ENCODE peak calls at places on chromosome 3, in ten cellular contexts. X is mammary epithelial cell; V is CD4-positive, alpha-beta memory T cell; T is caudate nucleus; P is ovary; Y is SJSA1; N is HCT116; I is psoas muscle; Q is CD8-positive, alpha-beta T cell; L is RWPE2. D is an unnamed sample.

GRCh38 chr3:122025296-122025695 is 3.2 kb upstream of the ILDR1 start:
- DNase-seq in X (no peak), I (no peak), T (no peak), Q (no peak), Y (no peak), P (no peak), N (no peak), L (no peak), V (no peak), D (no peak)

GRCh38 chr3:150150633-150151032 is 179.9 kb upstream of the PFN2 start:
- DNase-seq in T (no peak), L (no peak), N (no peak), Y (no peak), X (no peak), Q (no peak), I (no peak), V (no peak), P (no peak), D (no peak)

GRCh38 chr3:101501783-101502182 is 11.2 kb downstream of the SENP7 start:
- DNase-seq in P (no peak), Y (no peak), N (no peak), L (no peak), V (no peak), T (no peak), Q (no peak), X (no peak), I (no peak), D (no peak)

GRCh38 chr3:55687526-55687925 is 200.4 kb upstream of the WNT5A start:
- DNase-seq in Y (no peak), P (no peak), X (no peak), L (no peak), N (no peak), I (no peak), T (no peak), V (no peak), Q (no peak), D (no peak)

GRCh38 chr3:51686512-51687215 is 15.6 kb downstream of the TEX264 start:
- DNase-seq in P (no peak), L (no peak), Q (peak; percentile 91), V (peak; percentile 94), Y (peak; percentile 4), X (peak; percentile 80), I (peak; percentile 64), T (no peak), N (no peak), D (no peak)

GRCh38 chr3:195859061-195859845 is 47.5 kb upstream of the MUC4 start:
- DNase-seq in L (no peak), X (peak; percentile 27), Y (peak; percentile 45), P (peak; percentile 82), Q (peak; percentile 85), V (peak; percentile 69), N (peak; percentile 47), T (peak; percentile 67), I (peak; percentile 75), D (no peak)

GRCh38 chr3:21421096-21421495 is 329.9 kb downstream of the ZNF385D start:
- DNase-seq in N (no peak), Q (no peak), L (no peak), T (no peak), X (no peak), I (no peak), Y (no peak), P (no peak), V (no peak), D (no peak)

GRCh38 chr3:57803647-57804081 is 47.6 kb downstream of the SLMAP start:
- DNase-seq in X (peak; percentile 97), Q (no peak), I (no peak), L (no peak), Y (peak; percentile 86), V (no peak), N (peak; percentile 96), P (no peak), T (no peak), D (peak; percentile 67)

GRCh38 chr3:147297756-147298155 is 108.6 kb downstream of the ZIC4 start:
- DNase-seq in P (no peak), T (no peak), V (no peak), L (no peak), I (no peak), N (no peak), Y (no peak), X (no peak), Q (no peak), D (no peak)

GRCh38 chr3:99634881-99635280 is 3.5 kb upstream of the COL8A1 start:
- DNase-seq in V (no peak), Q (no peak), I (no peak), N (no peak), T (no peak), P (no peak), L (no peak), Y (no peak), X (peak; percentile 48), D (no peak)

GRCh38 chr3:29605845-29606244 is 325.0 kb downstream of the RBMS3 start:
- DNase-seq in L (no peak), X (peak; percentile 16), P (no peak), N (no peak), T (no peak), Y (peak; percentile 27), I (no peak), V (no peak), Q (no peak), D (no peak)
- H3K27ac ChIP-seq in L (no peak overlapping the region), X (no peak overlapping the region), P (no peak overlapping the region), N (no peak overlapping the region), T (no peak overlapping the region), Y (peak overlapping the region; percentile 34), I (no peak overlapping the region), V (no peak overlapping the region), Q (no peak overlapping the region), D (no peak overlapping the region)

GRCh38 chr3:18454766-18455165 is 29.6 kb upstream of the SATB1 start:
- DNase-seq in I (no peak), V (no peak), Q (no peak), L (no peak), N (no peak), P (no peak), X (no peak), T (no peak), Y (no peak), D (no peak)
- H3K27ac ChIP-seq in I (no peak overlapping the region), V (no peak overlapping the region), Q (no peak overlapping the region), L (no peak overlapping the region), N (no peak overlapping the region), P (no peak overlapping the region), X (no peak overlapping the region), T (no peak overlapping the region), Y (no peak overlapping the region), D (no peak overlapping the region)

GRCh38 chr3:119644481-119644880 is 15.9 kb downstream of the POPDC2 start:
- DNase-seq in Y (no peak), X (no peak), Q (no peak), V (no peak), T (no peak), I (no peak), N (no peak), L (no peak), P (no peak), D (no peak)

GRCh38 chr3:119645813-119646212 is 14.6 kb downstream of the POPDC2 start:
- DNase-seq in Q (no peak), L (no peak), X (no peak), N (no peak), P (no peak), Y (no peak), I (no peak), T (no peak), V (no peak), D (no peak)

GRCh38 chr3:119649764-119650163 is 10.6 kb downstream of the POPDC2 start:
- DNase-seq in P (no peak), Y (no peak), X (no peak), Q (no peak), T (no peak), I (no peak), N (no peak), L (no peak), V (no peak), D (no peak)

GRCh38 chr3:119647177-119647576 is 13.2 kb downstream of the POPDC2 start:
- DNase-seq in Y (no peak), I (no peak), P (no peak), L (no peak), X (no peak), V (no peak), Q (no peak), T (no peak), N (no peak), D (no peak)

DNA sequence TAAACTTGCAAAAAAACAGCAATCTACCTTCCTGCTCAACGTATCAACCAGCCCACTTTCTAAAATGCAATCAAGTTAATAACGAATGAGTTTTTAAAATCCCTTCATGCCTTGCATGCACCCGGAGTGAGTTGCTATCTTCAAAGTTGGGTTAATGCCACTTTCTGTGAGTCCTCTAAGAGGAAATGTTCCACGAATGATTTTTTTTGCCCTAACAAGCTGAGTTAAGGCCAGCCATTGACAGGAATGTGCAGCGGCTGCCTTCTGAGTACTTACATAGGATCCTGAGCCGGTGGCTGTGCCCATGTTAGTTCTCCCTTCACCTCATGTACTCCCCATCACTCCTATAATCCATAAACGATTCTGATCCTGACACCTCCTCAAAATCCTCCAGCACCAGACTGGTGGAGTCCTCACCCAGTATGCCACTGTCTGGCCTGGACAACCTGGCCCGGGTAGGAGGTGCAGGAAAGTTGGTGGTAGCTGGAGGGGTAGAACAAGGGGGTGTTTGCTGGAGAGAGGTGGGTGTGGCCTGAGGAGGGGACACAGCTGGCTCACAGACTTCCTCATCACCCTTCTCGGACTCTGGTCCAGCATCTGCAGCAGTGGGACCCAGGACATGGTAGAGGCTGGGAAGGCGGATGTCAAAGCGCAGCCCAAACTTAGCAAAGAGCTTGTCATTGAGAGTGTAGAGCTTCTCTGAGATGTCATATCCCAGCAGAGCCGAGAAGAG is 12.4 kb downstream of the POPDC2 start:
- DNase-seq in Q (no peak), I (no peak), N (no peak), V (no peak), X (no peak), T (no peak), Y (no peak), L (no peak), P (no peak), D (no peak)
- H3K27ac ChIP-seq in Q (no peak overlapping the region), I (peak overlapping the region; percentile 97), N (no peak overlapping the region), V (no peak overlapping the region), X (no peak overlapping the region), T (peak overlapping the region; percentile 18), Y (no peak overlapping the region), L (no peak overlapping the region), P (no peak overlapping the region), D (no peak overlapping the region)

DNA sequence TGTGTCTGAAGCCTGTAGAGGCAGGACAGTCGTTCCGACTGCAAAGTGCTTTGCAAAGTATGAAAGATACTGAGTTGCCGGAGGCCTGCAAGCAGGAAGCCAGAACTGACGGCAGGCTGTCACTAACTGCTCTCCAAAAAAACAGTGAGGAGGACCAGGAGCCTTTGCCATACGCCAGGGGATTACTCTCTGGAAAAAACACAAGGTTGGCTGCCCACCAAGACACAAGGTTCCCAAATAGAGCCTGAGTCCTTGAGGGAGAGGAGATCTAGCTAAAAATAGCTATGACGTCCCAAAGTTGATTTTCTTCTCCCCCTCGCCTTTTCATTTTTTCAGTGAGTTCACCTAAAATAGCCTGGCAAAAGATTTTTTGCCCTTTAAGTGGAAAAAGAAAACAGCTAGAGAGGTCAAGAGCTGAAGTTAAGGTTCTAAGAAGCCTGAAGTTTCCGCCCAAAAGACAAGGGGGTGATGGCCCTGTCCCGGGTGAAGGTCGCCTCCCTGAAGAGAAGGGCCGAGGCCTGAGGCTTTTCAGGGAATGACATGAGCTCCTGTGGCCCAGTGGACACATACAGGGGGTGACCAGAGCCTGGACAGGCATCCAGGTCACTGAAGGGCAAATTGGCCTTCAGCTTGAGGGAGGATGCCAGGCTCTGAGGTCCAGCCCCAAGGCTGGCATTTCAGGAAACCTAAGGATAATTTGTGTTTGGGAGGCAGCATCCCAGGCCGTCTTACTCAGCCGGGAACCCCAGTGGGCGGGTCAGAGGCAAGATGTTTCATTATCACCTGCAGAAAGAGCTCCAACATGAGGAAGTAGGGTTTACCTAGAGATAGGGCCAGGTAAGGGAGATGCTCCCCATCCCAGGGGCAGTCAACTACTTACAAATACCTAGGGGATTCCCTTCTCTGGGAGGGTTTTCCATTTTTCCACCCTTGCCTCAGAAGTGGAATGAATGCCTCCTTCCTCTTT is 44.9 kb upstream of the DGKG start:
- DNase-seq in T (no peak), V (no peak), Y (no peak), Q (no peak), I (peak; percentile 37), N (no peak), X (no peak), P (peak; percentile 79), L (no peak), D (no peak)
- H3K27ac ChIP-seq in T (peak overlapping the region; percentile 52), V (no peak overlapping the region), Y (no peak overlapping the region), Q (no peak overlapping the region), I (peak overlapping the region; percentile 43), N (no peak overlapping the region), X (no peak overlapping the region), P (peak overlapping the region; percentile 70), L (no peak overlapping the region), D (no peak overlapping the region)

D was measured in epithelial cell of prostate.